ENCODE peak calls at places on chromosomes 2 and 18, in seven cellular contexts. One of them, this sample, is unnamed.

GRCh38 chr2:7043689-7044088 is 126.5 kb downstream of the RNF144A start:
- DNase-seq in CD8-positive, alpha-beta T cell: no peak
- DNase-seq in HFFc6: no peak
- DNase-seq in PC-9: no peak
- DNase-seq in WTC11: no peak
- DNase-seq in right lobe of liver: no peak
- DNase-seq in omental fat pad: no peak
- DNase-seq in this sample: no peak

GRCh38 chr2:20144861-20145260 is 80.1 kb downstream of the SDC1 start:
- DNase-seq in WTC11: no peak
- DNase-seq in omental fat pad: no peak
- DNase-seq in PC-9: peak
- DNase-seq in CD8-positive, alpha-beta T cell: no peak
- DNase-seq in right lobe of liver: no peak
- DNase-seq in HFFc6: no peak
- DNase-seq in this sample: no peak

GRCh38 chr2:182915369-182916326 is 49.2 kb upstream of the FRZB start:
- DNase-seq in right lobe of liver: no peak
- DNase-seq in PC-9: peak
- DNase-seq in omental fat pad: no peak
- DNase-seq in WTC11: no peak
- DNase-seq in CD8-positive, alpha-beta T cell: no peak
- DNase-seq in HFFc6: peak
- DNase-seq in this sample: peak

GRCh38 chr2:185891403-185891802 is 152.8 kb downstream of the FSIP2 start:
- DNase-seq in right lobe of liver: no peak
- DNase-seq in CD8-positive, alpha-beta T cell: no peak
- DNase-seq in PC-9: no peak
- DNase-seq in HFFc6: no peak
- DNase-seq in WTC11: no peak
- DNase-seq in omental fat pad: no peak
- DNase-seq in this sample: no peak

GRCh38 chr2:153595939-153596338 is 117.4 kb upstream of the RPRM start:
- DNase-seq in HFFc6: no peak
- DNase-seq in PC-9: no peak
- DNase-seq in WTC11: no peak
- DNase-seq in right lobe of liver: no peak
- DNase-seq in CD8-positive, alpha-beta T cell: no peak
- DNase-seq in omental fat pad: no peak
- DNase-seq in this sample: no peak

GRCh38 chr18:1173593-1173992 is 268.9 kb downstream of the ADCYAP1 start:
- DNase-seq in omental fat pad: no peak
- DNase-seq in right lobe of liver: no peak
- DNase-seq in WTC11: no peak
- DNase-seq in PC-9: no peak
- DNase-seq in HFFc6: no peak
- DNase-seq in CD8-positive, alpha-beta T cell: no peak
- DNase-seq in this sample: no peak

GRCh38 chr2:10162586-10163497 is 40.3 kb downstream of the RRM2 start:
- DNase-seq in WTC11: peak
- DNase-seq in right lobe of liver: no peak
- DNase-seq in HFFc6: no peak
- DNase-seq in PC-9: no peak
- DNase-seq in omental fat pad: no peak
- DNase-seq in CD8-positive, alpha-beta T cell: no peak
- DNase-seq in this sample: no peak

GRCh38 chr2:29182920-29183319 is 67.7 kb downstream of the CLIP4 start:
- DNase-seq in PC-9: no peak
- DNase-seq in right lobe of liver: no peak
- DNase-seq in omental fat pad: no peak
- DNase-seq in HFFc6: no peak
- DNase-seq in WTC11: no peak
- DNase-seq in CD8-positive, alpha-beta T cell: no peak
- DNase-seq in this sample: no peak

DNA sequence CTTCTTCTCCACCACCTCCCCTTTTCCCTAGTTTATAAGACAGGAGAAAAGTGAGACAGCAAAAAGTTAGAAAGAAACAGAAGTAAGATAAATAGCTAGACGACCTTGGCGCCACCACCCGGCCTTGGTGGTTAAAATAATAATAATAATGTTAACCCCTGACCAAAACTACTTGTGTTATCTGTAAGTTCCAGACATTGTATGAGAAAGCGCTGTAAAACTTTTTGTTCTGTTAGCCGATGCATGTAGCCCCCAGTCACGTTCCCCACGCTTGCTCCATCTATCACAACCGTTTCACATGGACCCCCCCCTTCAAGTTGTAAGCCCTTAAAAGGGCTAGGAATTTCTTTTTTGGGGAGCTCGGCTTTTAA is 1.5 kb upstream of the BUB1 start:
- DNase-seq in HFFc6: peak
- DNase-seq in omental fat pad: no peak
- DNase-seq in CD8-positive, alpha-beta T cell: no peak
- DNase-seq in PC-9: no peak
- DNase-seq in right lobe of liver: no peak
- DNase-seq in WTC11: no peak
- DNase-seq in this sample: no peak
- TF ChIP-seq CTCF in HFFc6: peak
- TF ChIP-seq CTCF in omental fat pad: no peak
- TF ChIP-seq CTCF in CD8-positive, alpha-beta T cell: no peak
- TF ChIP-seq CTCF in PC-9: no peak
- TF ChIP-seq CTCF in right lobe of liver: no peak
- TF ChIP-seq CTCF in WTC11: no peak
- TF ChIP-seq CTCF in this sample: no peak

DNA sequence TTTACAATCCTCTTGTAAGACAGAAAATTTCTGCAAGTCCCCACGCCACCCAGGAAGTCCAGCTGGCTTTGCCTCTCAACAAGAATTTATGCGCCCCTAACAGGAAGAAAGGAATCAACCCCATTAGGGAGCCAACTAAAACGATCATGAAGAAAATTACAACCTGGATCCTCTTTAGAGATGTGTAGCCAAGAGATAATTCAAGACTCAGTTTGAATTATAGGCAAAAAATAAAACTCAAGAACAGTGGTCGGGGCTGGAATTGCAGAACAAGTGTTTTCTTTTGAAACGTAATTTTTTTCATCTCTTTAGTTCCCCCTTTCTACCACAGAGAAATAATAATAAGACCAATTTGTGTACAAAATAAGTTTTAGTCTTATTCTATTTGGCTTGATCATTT is 22.4 kb downstream of the PDCD1 start:
- DNase-seq in right lobe of liver: no peak
- DNase-seq in omental fat pad: no peak
- DNase-seq in PC-9: no peak
- DNase-seq in CD8-positive, alpha-beta T cell: no peak
- DNase-seq in HFFc6: no peak
- DNase-seq in WTC11: no peak
- DNase-seq in this sample: no peak
- TF ChIP-seq CTCF in right lobe of liver: no peak
- TF ChIP-seq CTCF in omental fat pad: no peak
- TF ChIP-seq CTCF in PC-9: no peak
- TF ChIP-seq CTCF in CD8-positive, alpha-beta T cell: no peak
- TF ChIP-seq CTCF in HFFc6: peak
- TF ChIP-seq CTCF in WTC11: no peak
- TF ChIP-seq CTCF in this sample: no peak

GRCh38 chr2:134420920-134421319 is 167.0 kb downstream of the MGAT5 start:
- DNase-seq in HFFc6: no peak
- DNase-seq in PC-9: no peak
- DNase-seq in CD8-positive, alpha-beta T cell: no peak
- DNase-seq in omental fat pad: no peak
- DNase-seq in right lobe of liver: no peak
- DNase-seq in WTC11: no peak
- DNase-seq in this sample: no peak

GRCh38 chr2:134429886-134430285 is 176.0 kb downstream of the MGAT5 start:
- DNase-seq in WTC11: no peak
- DNase-seq in right lobe of liver: no peak
- DNase-seq in omental fat pad: no peak
- DNase-seq in PC-9: no peak
- DNase-seq in HFFc6: no peak
- DNase-seq in CD8-positive, alpha-beta T cell: no peak
- DNase-seq in this sample: no peak

GRCh38 chr2:134426721-134427120 is 172.8 kb downstream of the MGAT5 start:
- DNase-seq in HFFc6: no peak
- DNase-seq in CD8-positive, alpha-beta T cell: no peak
- DNase-seq in right lobe of liver: no peak
- DNase-seq in omental fat pad: no peak
- DNase-seq in WTC11: no peak
- DNase-seq in PC-9: no peak
- DNase-seq in this sample: no peak

GRCh38 chr2:134421556-134422328 is 167.9 kb downstream of the MGAT5 start:
- DNase-seq in omental fat pad: no peak
- DNase-seq in CD8-positive, alpha-beta T cell: no peak
- DNase-seq in WTC11: no peak
- DNase-seq in PC-9: no peak
- DNase-seq in HFFc6: no peak
- DNase-seq in right lobe of liver: no peak
- DNase-seq in this sample: no peak

GRCh38 chr2:134425723-134426496 is 172.0 kb downstream of the MGAT5 start:
- DNase-seq in CD8-positive, alpha-beta T cell: no peak
- DNase-seq in HFFc6: no peak
- DNase-seq in omental fat pad: no peak
- DNase-seq in PC-9: no peak
- DNase-seq in WTC11: no peak
- DNase-seq in right lobe of liver: no peak
- DNase-seq in this sample: no peak
- TF ChIP-seq CTCF in CD8-positive, alpha-beta T cell: no peak
- TF ChIP-seq CTCF in HFFc6: no peak
- TF ChIP-seq CTCF in omental fat pad: no peak
- TF ChIP-seq CTCF in PC-9: no peak
- TF ChIP-seq CTCF in WTC11: no peak
- TF ChIP-seq CTCF in right lobe of liver: no peak
- TF ChIP-seq CTCF in this sample: no peak

DNA sequence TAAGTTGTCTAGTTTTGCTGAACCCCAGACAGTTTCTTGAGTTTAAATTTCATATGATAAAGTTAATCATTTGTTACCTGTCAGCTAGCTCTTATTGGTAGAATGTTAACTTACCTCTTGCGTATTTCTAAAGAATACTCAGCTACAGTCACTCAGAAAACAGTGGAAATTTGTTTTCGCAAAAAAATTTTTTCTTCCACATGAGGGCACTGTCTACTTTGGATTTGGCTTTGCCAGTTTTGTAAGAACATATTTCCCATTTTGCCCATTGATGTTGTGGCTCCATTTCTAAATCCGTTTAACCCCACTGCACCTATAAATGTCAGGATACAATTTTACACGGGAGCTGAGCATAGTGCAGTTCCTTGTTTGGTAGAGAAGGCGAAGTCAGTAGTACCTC is 19.1 kb upstream of the GCFC2 start:
- DNase-seq in PC-9: no peak
- DNase-seq in CD8-positive, alpha-beta T cell: no peak
- DNase-seq in WTC11: no peak
- DNase-seq in HFFc6: peak
- DNase-seq in right lobe of liver: no peak
- DNase-seq in omental fat pad: no peak
- DNase-seq in this sample: no peak
- TF ChIP-seq CTCF in PC-9: peak
- TF ChIP-seq CTCF in CD8-positive, alpha-beta T cell: no peak
- TF ChIP-seq CTCF in WTC11: no peak
- TF ChIP-seq CTCF in HFFc6: peak
- TF ChIP-seq CTCF in right lobe of liver: peak
- TF ChIP-seq CTCF in omental fat pad: no peak
- TF ChIP-seq CTCF in this sample: peak